ENCODE peak calls at places on chromosomes 5 and 9, in eight cellular contexts. One of them, this sample, is unnamed.

GRCh38 chr5:9445989-9446388 is 99.9 kb downstream of the SEMA5A start:
- DNase-seq in lower lobe of right lung: no peak
- DNase-seq in body of pancreas: no peak
- DNase-seq in activated CD4-positive, alpha-beta T cell treated with anti-CD3 and anti-CD28 coated beads, Interleukin-2, amount 50 U/mL, for 4 hours: no peak
- DNase-seq in sigmoid colon: no peak
- DNase-seq in CD8-positive, alpha-beta memory T cell: no peak
- DNase-seq in epithelial cell of esophagus: no peak
- DNase-seq in left kidney: no peak
- DNase-seq in this sample: peak; percentile 50

GRCh38 chr9:69174645-69175487 is 789 bp downstream of the TJP2 start:
- DNase-seq in activated CD4-positive, alpha-beta T cell treated with anti-CD3 and anti-CD28 coated beads, Interleukin-2, amount 50 U/mL, for 4 hours: no peak
- DNase-seq in epithelial cell of esophagus: peak; percentile 98
- DNase-seq in lower lobe of right lung: no peak
- DNase-seq in body of pancreas: peak; percentile 22
- DNase-seq in left kidney: peak; percentile 80
- DNase-seq in CD8-positive, alpha-beta memory T cell: no peak
- DNase-seq in sigmoid colon: peak; percentile 68
- DNase-seq in this sample: peak; percentile 97

GRCh38 chr5:149172709-149173505 is 31.6 kb downstream of the ABLIM3 start:
- DNase-seq in lower lobe of right lung: no peak
- DNase-seq in activated CD4-positive, alpha-beta T cell treated with anti-CD3 and anti-CD28 coated beads, Interleukin-2, amount 50 U/mL, for 4 hours: no peak
- DNase-seq in epithelial cell of esophagus: peak; percentile 37
- DNase-seq in body of pancreas: no peak
- DNase-seq in left kidney: no peak
- DNase-seq in CD8-positive, alpha-beta memory T cell: no peak
- DNase-seq in sigmoid colon: no peak
- DNase-seq in this sample: peak; percentile 72

GRCh38 chr9:33473216-33473615 is 508 bp downstream of the NOL6 start:
- DNase-seq in lower lobe of right lung: no peak
- DNase-seq in CD8-positive, alpha-beta memory T cell: no peak
- DNase-seq in body of pancreas: no peak
- DNase-seq in activated CD4-positive, alpha-beta T cell treated with anti-CD3 and anti-CD28 coated beads, Interleukin-2, amount 50 U/mL, for 4 hours: no peak
- DNase-seq in epithelial cell of esophagus: no peak
- DNase-seq in left kidney: no peak
- DNase-seq in sigmoid colon: no peak
- DNase-seq in this sample: no peak

GRCh38 chr9:135811796-135812195 is 95.5 kb downstream of the CAMSAP1 start:
- DNase-seq in lower lobe of right lung: no peak
- DNase-seq in CD8-positive, alpha-beta memory T cell: no peak
- DNase-seq in left kidney: no peak
- DNase-seq in activated CD4-positive, alpha-beta T cell treated with anti-CD3 and anti-CD28 coated beads, Interleukin-2, amount 50 U/mL, for 4 hours: no peak
- DNase-seq in sigmoid colon: no peak
- DNase-seq in body of pancreas: no peak
- DNase-seq in epithelial cell of esophagus: no peak
- DNase-seq in this sample: no peak

GRCh38 chr5:142922223-142922952 is 152.2 kb downstream of the ARHGAP26 start:
- DNase-seq in lower lobe of right lung: no peak
- DNase-seq in left kidney: peak; percentile 68
- DNase-seq in body of pancreas: no peak
- DNase-seq in activated CD4-positive, alpha-beta T cell treated with anti-CD3 and anti-CD28 coated beads, Interleukin-2, amount 50 U/mL, for 4 hours: no peak
- DNase-seq in sigmoid colon: no peak
- DNase-seq in CD8-positive, alpha-beta memory T cell: no peak
- DNase-seq in epithelial cell of esophagus: peak; percentile 66
- DNase-seq in this sample: peak; percentile 49

GRCh38 chr9:70921126-70921525 is 200.3 kb downstream of the TRPM3 start:
- DNase-seq in body of pancreas: no peak
- DNase-seq in lower lobe of right lung: no peak
- DNase-seq in left kidney: no peak
- DNase-seq in CD8-positive, alpha-beta memory T cell: no peak
- DNase-seq in epithelial cell of esophagus: peak; percentile 54
- DNase-seq in sigmoid colon: no peak
- DNase-seq in activated CD4-positive, alpha-beta T cell treated with anti-CD3 and anti-CD28 coated beads, Interleukin-2, amount 50 U/mL, for 4 hours: no peak
- DNase-seq in this sample: peak; percentile 22

GRCh38 chr5:176793343-176793699 is 17.0 kb upstream of the UNC5A start:
- DNase-seq in activated CD4-positive, alpha-beta T cell treated with anti-CD3 and anti-CD28 coated beads, Interleukin-2, amount 50 U/mL, for 4 hours: no peak
- DNase-seq in epithelial cell of esophagus: peak; percentile 45
- DNase-seq in left kidney: no peak
- DNase-seq in lower lobe of right lung: no peak
- DNase-seq in sigmoid colon: no peak
- DNase-seq in body of pancreas: no peak
- DNase-seq in CD8-positive, alpha-beta memory T cell: no peak
- DNase-seq in this sample: no peak

GRCh38 chr9:90433398-90433890 is 209.2 kb downstream of the DIRAS2 start:
- DNase-seq in body of pancreas: peak; percentile 17
- DNase-seq in CD8-positive, alpha-beta memory T cell: no peak
- DNase-seq in lower lobe of right lung: peak; percentile 89
- DNase-seq in left kidney: peak; percentile 95
- DNase-seq in activated CD4-positive, alpha-beta T cell treated with anti-CD3 and anti-CD28 coated beads, Interleukin-2, amount 50 U/mL, for 4 hours: no peak
- DNase-seq in sigmoid colon: no peak
- DNase-seq in epithelial cell of esophagus: peak; percentile 93
- DNase-seq in this sample: peak; percentile 6

GRCh38 chr9:89038354-89039091 is 47.3 kb downstream of the S1PR3 start:
- DNase-seq in left kidney: no peak
- DNase-seq in epithelial cell of esophagus: peak; percentile 78
- DNase-seq in activated CD4-positive, alpha-beta T cell treated with anti-CD3 and anti-CD28 coated beads, Interleukin-2, amount 50 U/mL, for 4 hours: no peak
- DNase-seq in body of pancreas: no peak
- DNase-seq in lower lobe of right lung: no peak
- DNase-seq in CD8-positive, alpha-beta memory T cell: no peak
- DNase-seq in sigmoid colon: no peak
- DNase-seq in this sample: peak; percentile 80

GRCh38 chr9:131744171-131744714 is 4.4 kb upstream of the RAPGEF1 start:
- DNase-seq in sigmoid colon: no peak
- DNase-seq in body of pancreas: peak; percentile 73
- DNase-seq in epithelial cell of esophagus: peak; percentile 57
- DNase-seq in CD8-positive, alpha-beta memory T cell: no peak
- DNase-seq in left kidney: no peak
- DNase-seq in lower lobe of right lung: peak; percentile 44
- DNase-seq in activated CD4-positive, alpha-beta T cell treated with anti-CD3 and anti-CD28 coated beads, Interleukin-2, amount 50 U/mL, for 4 hours: no peak
- DNase-seq in this sample: no peak

GRCh38 chr9:134382733-134383132 is 56.5 kb downstream of the RXRA start:
- DNase-seq in lower lobe of right lung: no peak
- DNase-seq in activated CD4-positive, alpha-beta T cell treated with anti-CD3 and anti-CD28 coated beads, Interleukin-2, amount 50 U/mL, for 4 hours: no peak
- DNase-seq in body of pancreas: no peak
- DNase-seq in sigmoid colon: no peak
- DNase-seq in CD8-positive, alpha-beta memory T cell: no peak
- DNase-seq in left kidney: no peak
- DNase-seq in epithelial cell of esophagus: no peak
- DNase-seq in this sample: no peak

GRCh38 chr9:107810493-107810931 is 320.9 kb upstream of the KLF4 start:
- DNase-seq in activated CD4-positive, alpha-beta T cell treated with anti-CD3 and anti-CD28 coated beads, Interleukin-2, amount 50 U/mL, for 4 hours: no peak
- DNase-seq in epithelial cell of esophagus: no peak
- DNase-seq in left kidney: no peak
- DNase-seq in body of pancreas: no peak
- DNase-seq in lower lobe of right lung: peak; percentile 55
- DNase-seq in sigmoid colon: no peak
- DNase-seq in CD8-positive, alpha-beta memory T cell: no peak
- DNase-seq in this sample: peak; percentile 86

GRCh38 chr9:109383947-109384346 is 63.1 kb upstream of the EPB41L4B start:
- DNase-seq in epithelial cell of esophagus: no peak
- DNase-seq in body of pancreas: no peak
- DNase-seq in activated CD4-positive, alpha-beta T cell treated with anti-CD3 and anti-CD28 coated beads, Interleukin-2, amount 50 U/mL, for 4 hours: no peak
- DNase-seq in left kidney: no peak
- DNase-seq in sigmoid colon: no peak
- DNase-seq in CD8-positive, alpha-beta memory T cell: no peak
- DNase-seq in lower lobe of right lung: no peak
- DNase-seq in this sample: no peak

This sample was measured in M059J.